ENCODE peak calls at places on chromosomes 11 and 22, in six cellular contexts. H is pancreas, B is coronary artery, C is HCT116, V is AG04450, R is progenitor cell of endocrine pancreas. X is an unnamed sample.
A peak's percentile ranks its signal among the peaks of the same experiment; 100 is the strongest.

GRCh38 chr11:1763336-1763795 is 361 bp downstream of the CTSD start:
- DNase-seq in H (no peak), B (no peak), C (no peak), V (no peak), R (no peak), X (no peak)

GRCh38 chr22:45881524-45881875 is 95.5 kb downstream of the WNT7B start:
- DNase-seq in H (no peak), B (no peak), C (no peak), V (no peak), R (no peak), X (peak; percentile 54)

GRCh38 chr11:65782816-65783228 is 2.0 kb upstream of the AP5B1 start:
- DNase-seq in H (no peak), B (peak; percentile 71), C (no peak), V (no peak), R (no peak), X (no peak)

GRCh38 chr11:6646631-6647281 is 8.9 kb downstream of the DCHS1 start:
- DNase-seq in H (no peak), B (peak; percentile 71), C (no peak), V (no peak), R (no peak), X (peak; percentile 77)

GRCh38 chr11:44842219-44842618 is 108.5 kb downstream of the TP53I11 start:
- DNase-seq in H (no peak), B (no peak), C (no peak), V (peak; percentile 90), R (no peak), X (no peak)

GRCh38 chr11:30282289-30282631 is 40.6 kb upstream of the ARL14EP start:
- DNase-seq in H (no peak), B (no peak), C (no peak), V (no peak), R (no peak), X (no peak)

GRCh38 chr11:128587415-128587814 is at the start of gene ETS1:
- DNase-seq in H (no peak), B (no peak), C (no peak), V (no peak), R (no peak), X (no peak)

GRCh38 chr11:1122356-1123002 is 35.3 kb upstream of the MUC5AC start:
- DNase-seq in H (no peak), B (no peak), C (no peak), V (no peak), R (peak; percentile 6), X (peak; percentile 66)

GRCh38 chr22:44661070-44661469 is 40.9 kb upstream of the PRR5 start:
- DNase-seq in H (no peak), B (no peak), C (no peak), V (no peak), R (no peak), X (no peak)

GRCh38 chr11:64869571-64870175 is 8.7 kb downstream of the EHD1 start:
- DNase-seq in H (no peak), B (no peak), C (no peak), V (no peak), R (peak; percentile 36), X (no peak)

GRCh38 chr11:68840661-68841653 is 759 bp downstream of the CPT1A start:
- DNase-seq in H (peak; percentile 76), B (no peak), C (no peak), V (no peak), R (peak; percentile 25), X (no peak)

GRCh38 chr11:22244986-22245592 is 52.2 kb downstream of the ANO5 start:
- DNase-seq in H (peak; percentile 13), B (no peak), C (peak; percentile 15), V (peak; percentile 1), R (no peak), X (no peak)
- TF ChIP-seq CTCF in H (peak; percentile 52), B (peak; percentile 34), C (peak; percentile 54), V (peak; percentile 67), R (peak; percentile 72), X (peak; percentile 80)

DNA sequence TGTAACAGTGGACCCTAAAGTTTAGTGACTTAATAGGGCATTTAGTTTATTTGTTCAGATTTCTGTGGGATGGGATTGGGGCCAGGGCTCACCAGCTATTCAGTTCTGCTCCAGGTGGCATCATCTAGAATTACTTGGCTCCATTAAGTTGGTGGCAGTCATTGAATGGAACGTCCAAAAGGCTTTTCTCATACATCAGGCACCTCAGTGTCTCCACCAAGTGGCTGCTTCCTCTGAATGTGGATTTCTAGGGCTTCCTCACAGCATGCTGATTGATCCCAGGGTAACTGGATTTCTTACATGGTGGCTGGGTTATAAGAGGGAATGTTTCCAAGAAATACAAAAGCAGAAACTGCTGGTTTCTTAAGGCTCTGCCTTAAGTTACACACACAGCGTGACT is 34.7 kb downstream of the USP47 start:
- DNase-seq in H (no peak), B (no peak), C (peak; percentile 41), V (no peak), R (no peak), X (no peak)
- TF ChIP-seq CTCF in H (no peak), B (no peak), C (peak; percentile 56), V (no peak), R (peak; percentile 40), X (peak; percentile 25)

GRCh38 chr11:75073459-75074190 is 23.1 kb downstream of the OR2AT4 start:
- DNase-seq in H (no peak), B (no peak), C (no peak), V (no peak), R (no peak), X (no peak)
- TF ChIP-seq CTCF in H (no peak), B (no peak), C (peak; percentile 33), V (peak; percentile 25), R (peak; percentile 22), X (no peak)

DNA sequence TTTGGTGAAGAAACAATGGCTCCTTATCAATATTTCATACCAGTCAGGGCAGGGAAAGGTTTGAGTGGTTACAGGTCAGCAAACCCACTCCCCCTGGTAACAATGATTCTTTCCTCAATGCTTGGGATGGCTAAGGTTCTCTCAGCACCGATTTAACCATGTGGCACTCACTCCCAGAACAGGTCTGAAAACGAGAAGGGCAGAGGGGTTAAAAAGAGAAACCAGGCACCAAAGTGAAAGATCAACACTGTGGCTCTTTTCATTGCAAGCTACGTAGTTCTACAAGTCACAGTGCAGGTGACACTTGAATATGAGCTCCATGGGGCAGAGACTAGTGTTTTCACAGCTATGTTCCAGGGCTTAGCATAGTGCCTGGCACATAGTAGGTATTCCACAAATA is 132.4 kb downstream of the PLEKHA7 start:
- DNase-seq in H (no peak), B (no peak), C (no peak), V (no peak), R (no peak), X (no peak)
- TF ChIP-seq CTCF in H (no peak), B (no peak), C (no peak), V (no peak), R (no peak), X (no peak)

GRCh38 chr11:122864386-122864785 is 18.2 kb upstream of the JHY start:
- DNase-seq in H (no peak), B (no peak), C (no peak), V (no peak), R (no peak), X (no peak)
- TF ChIP-seq CTCF in H (no peak), B (no peak), C (no peak), V (no peak), R (no peak), X (no peak)

DNA sequence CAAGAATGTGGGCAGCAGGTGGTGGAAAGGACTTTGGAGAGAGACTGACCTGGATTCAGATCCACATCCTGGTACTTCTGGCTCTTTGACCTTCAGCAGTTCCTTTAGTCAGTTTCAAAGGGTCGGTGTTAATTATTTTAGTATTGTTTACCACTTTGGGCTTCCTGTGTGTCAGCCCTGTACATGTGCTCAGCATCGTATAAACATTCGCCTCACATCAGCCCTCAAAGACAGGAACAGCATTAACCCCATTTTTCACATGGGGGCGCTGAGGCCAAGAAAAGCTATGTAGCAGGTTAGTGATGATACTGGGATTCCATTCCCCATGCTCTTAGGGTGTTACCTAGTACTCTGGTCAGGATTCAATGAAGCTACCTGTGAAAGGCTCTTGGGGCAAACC is 72.1 kb upstream of the YWHAH start:
- DNase-seq in H (no peak), B (no peak), C (no peak), V (no peak), R (no peak), X (no peak)
- TF ChIP-seq CTCF in H (no peak), B (no peak), C (peak; percentile 25), V (no peak), R (no peak), X (no peak)

GRCh38 chr22:24106385-24107381 is 74.6 kb upstream of the SUSD2 start:
- DNase-seq in H (no peak), B (no peak), C (no peak), V (no peak), R (no peak), X (no peak)
- TF ChIP-seq CTCF in H (no peak), B (peak; percentile 22), C (no peak), V (peak; percentile 27), R (no peak), X (no peak)

X was measured in type B pancreatic cell.